ENCODE peak calls at places on chromosomes 7 and 10, in six cellular contexts. D, W, J, B, C and F are unnamed samples.

GRCh38 chr7:26369519-26370385 is 78.1 kb downstream of the SNX10 start:
- DNase-seq in D (no peak), W (no peak), J (peak; percentile 41), B (peak; percentile 31), C (no peak), F (peak; percentile 59)

GRCh38 chr10:132960651-132961419 is 18.5 kb upstream of the CFAP46 start:
- DNase-seq in D (peak; percentile 56), W (no peak), J (peak; percentile 10), B (no peak), C (peak; percentile 25), F (no peak)

GRCh38 chr10:70760271-70760787 is 24.8 kb downstream of the TBATA start:
- DNase-seq in D (no peak), W (no peak), J (no peak), B (no peak), C (no peak), F (no peak)

GRCh38 chr10:102283890-102284289 is 38.6 kb downstream of the GBF1 start:
- DNase-seq in D (no peak), W (no peak), J (no peak), B (no peak), C (no peak), F (no peak)

GRCh38 chr7:127889677-127890076 is 141.6 kb downstream of the LRRC4 start:
- DNase-seq in D (no peak), W (no peak), J (no peak), B (no peak), C (no peak), F (no peak)

GRCh38 chr10:72134785-72135765 is 46.7 kb upstream of the SPOCK2 start:
- DNase-seq in D (no peak), W (no peak), J (no peak), B (no peak), C (no peak), F (no peak)

GRCh38 chr7:43873300-43873699 is 4.0 kb upstream of the MRPS24 start:
- DNase-seq in D (peak; percentile 74), W (peak; percentile 85), J (no peak), B (no peak), C (peak; percentile 79), F (peak; percentile 30)

GRCh38 chr10:13882112-13882711 is 295.4 kb downstream of the PRPF18 start:
- DNase-seq in D (no peak), W (no peak), J (no peak), B (no peak), C (no peak), F (no peak)

GRCh38 chr7:37964196-37964595 is 43.8 kb downstream of the EPDR1 start:
- DNase-seq in D (no peak), W (no peak), J (no peak), B (no peak), C (no peak), F (no peak)

GRCh38 chr10:80504897-80505465 is 32.7 kb upstream of the SH2D4B start:
- DNase-seq in D (no peak), W (no peak), J (no peak), B (no peak), C (no peak), F (no peak)

GRCh38 chr10:118513174-118513573 is 82.3 kb downstream of the PRLHR start:
- DNase-seq in D (no peak), W (no peak), J (no peak), B (no peak), C (no peak), F (no peak)

GRCh38 chr10:62017141-62017870 is 115.8 kb downstream of the ARID5B start:
- DNase-seq in D (no peak), W (no peak), J (no peak), B (no peak), C (no peak), F (no peak)

GRCh38 chr10:4033341-4033896 is 248.4 kb upstream of the KLF6 start:
- DNase-seq in D (no peak), W (no peak), J (no peak), B (no peak), C (no peak), F (no peak)

GRCh38 chr7:94972296-94972695 is 64.9 kb downstream of the PPP1R9A start:
- DNase-seq in D (no peak), W (no peak), J (peak; percentile 19), B (no peak), C (no peak), F (no peak)

GRCh38 chr10:44969854-44970253 is 8.8 kb downstream of the DEPP1 start:
- DNase-seq in D (no peak), W (no peak), J (peak; percentile 65), B (no peak), C (peak; percentile 87), F (no peak)

GRCh38 chr7:129066290-129067131 is 11.6 kb upstream of the TNPO3 start:
- DNase-seq in D (no peak), W (peak; percentile 30), J (no peak), B (peak; percentile 26), C (no peak), F (no peak)

GRCh38 chr10:124641282-124642075 is 102.7 kb downstream of the FAM53B start:
- DNase-seq in D (no peak), W (peak; percentile 73), J (no peak), B (no peak), C (no peak), F (no peak)

GRCh38 chr10:124640538-124641231 is 103.5 kb downstream of the FAM53B start:
- DNase-seq in D (no peak), W (no peak), J (no peak), B (no peak), C (no peak), F (no peak)

GRCh38 chr10:124644281-124644680 is 99.9 kb downstream of the FAM53B start:
- DNase-seq in D (no peak), W (no peak), J (no peak), B (no peak), C (no peak), F (no peak)

GRCh38 chr10:124643281-124644009 is 100.7 kb downstream of the FAM53B start:
- DNase-seq in D (no peak), W (no peak), J (no peak), B (no peak), C (no peak), F (no peak)

DNA sequence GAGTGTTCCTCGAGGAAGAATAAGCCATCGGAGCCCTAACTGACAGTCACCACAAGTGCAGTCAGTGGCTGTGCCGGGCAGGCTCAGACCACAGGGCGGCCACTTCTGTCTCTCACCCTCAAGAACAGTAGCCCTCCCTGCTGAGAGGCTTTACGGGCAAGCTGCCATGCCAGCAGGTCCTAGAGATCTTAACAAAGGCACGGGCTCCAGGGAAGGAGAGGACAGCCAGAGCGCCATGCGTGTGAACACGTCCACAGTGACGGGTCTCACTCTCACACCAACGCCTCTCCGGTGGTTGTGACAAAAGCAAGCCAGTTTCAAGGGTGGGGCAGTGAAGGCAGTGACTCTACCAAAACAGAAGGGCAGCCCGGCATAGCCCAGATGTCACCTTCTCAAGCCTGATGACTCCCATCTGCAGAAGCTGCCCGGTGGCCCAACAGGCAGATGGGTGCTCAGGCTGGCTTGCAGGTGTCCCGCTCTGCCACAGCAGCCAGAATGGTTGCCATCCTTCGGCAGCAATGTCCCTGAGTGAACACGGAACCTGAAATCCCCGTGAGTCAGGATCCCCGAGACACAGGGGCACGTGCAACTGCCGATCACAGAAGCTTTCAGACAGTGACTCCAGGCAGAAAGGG is 102.0 kb downstream of the FAM53B start:
- DNase-seq in D (no peak), W (peak; percentile 66), J (no peak), B (no peak), C (no peak), F (no peak)
- H3K27ac ChIP-seq in D (no peak overlapping the region), W (peak overlapping the region; percentile 78), J (no peak overlapping the region), B (no peak overlapping the region), C (peak overlapping the region; percentile 11), F (peak overlapping the region; percentile 30)

GRCh38 chr7:40700653-40701475 is 566.1 kb downstream of the SUGCT start:
- DNase-seq in D (no peak), W (no peak), J (no peak), B (no peak), C (no peak), F (peak; percentile 38)

GRCh38 chr7:40706829-40707228 is 572.0 kb downstream of the SUGCT start:
- DNase-seq in D (no peak), W (no peak), J (no peak), B (no peak), C (no peak), F (no peak)

GRCh38 chr7:40701836-40702551 is 567.2 kb downstream of the SUGCT start:
- DNase-seq in D (no peak), W (no peak), J (no peak), B (no peak), C (no peak), F (no peak)

GRCh38 chr7:40709077-40709964 is 574.5 kb downstream of the SUGCT start:
- DNase-seq in D (no peak), W (no peak), J (no peak), B (no peak), C (no peak), F (peak; percentile 53)

DNA sequence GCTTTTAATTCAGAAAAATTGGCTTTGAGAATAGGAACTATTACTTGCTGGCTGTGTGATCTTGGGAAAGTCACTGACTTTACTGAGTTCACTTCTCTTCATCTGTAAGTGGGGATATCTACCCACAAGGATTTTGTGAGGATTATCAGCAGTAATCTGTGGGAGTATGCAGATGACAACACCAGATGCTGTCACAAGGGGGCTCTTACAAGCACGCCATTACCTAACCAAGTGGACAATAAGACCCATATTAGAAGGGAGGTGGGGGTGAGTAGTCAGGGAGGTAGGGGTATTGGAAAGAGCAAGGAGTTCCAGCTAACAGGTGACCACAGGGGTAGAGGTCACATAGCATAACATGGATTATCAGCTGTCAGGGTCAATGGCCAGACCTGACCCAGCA is 569.4 kb downstream of the SUGCT start:
- DNase-seq in D (no peak), W (no peak), J (no peak), B (no peak), C (no peak), F (no peak)
- TF ChIP-seq CTCF in D (no peak), W (no peak), J (no peak), B (no peak), C (no peak), F (no peak)

GRCh38 chr10:35684625-35685024 is 42.5 kb upstream of the FZD8 start:
- DNase-seq in D (no peak), W (no peak), J (no peak), B (no peak), C (no peak), F (no peak)
- H3K27ac ChIP-seq in D (no peak overlapping the region), W (no peak overlapping the region), J (no peak overlapping the region), B (no peak overlapping the region), C (no peak overlapping the region), F (no peak overlapping the region)

DNA sequence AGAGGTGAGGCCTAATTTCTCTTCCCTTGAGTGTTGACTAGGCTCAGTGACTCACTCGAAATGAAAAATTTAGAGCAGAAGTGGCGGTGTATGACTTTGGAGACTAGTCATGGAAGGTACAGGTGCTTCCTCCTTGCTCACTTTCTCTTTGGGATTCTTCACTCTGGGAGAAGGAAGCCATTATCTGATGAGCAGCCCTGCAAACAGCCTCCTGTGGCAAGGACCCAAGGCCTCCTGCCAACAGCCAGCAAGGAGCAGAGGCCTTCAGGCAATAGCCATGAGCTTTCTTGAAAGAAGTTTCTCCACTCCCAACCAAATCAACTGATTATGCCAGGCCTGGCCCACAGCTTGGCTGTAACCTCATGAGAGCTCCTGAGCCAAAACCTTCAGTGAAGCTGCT is 369.6 kb upstream of the VWC2 start:
- DNase-seq in D (no peak), W (no peak), J (no peak), B (no peak), C (no peak), F (no peak)
- TF ChIP-seq CTCF in D (no peak), W (no peak), J (no peak), B (no peak), C (no peak), F (no peak)